ENCODE peak calls at places on chromosomes 7 and 10, in eight cellular contexts. P, W, S, N, G, X, Q and F are unnamed samples.

GRCh38 chr10:52918714-52919316 is 146.2 kb upstream of the MBL2 start:
- DNase-seq in P (no peak), W (no peak), S (no peak), N (no peak), G (no peak), X (no peak), Q (no peak), F (peak)

GRCh38 chr10:34585422-34586115 is 229.5 kb downstream of the PARD3 start:
- DNase-seq in P (no peak), W (no peak), S (no peak), N (no peak), G (no peak), X (no peak), Q (no peak), F (peak)

GRCh38 chr10:22133640-22134624 is 83.9 kb downstream of the EBLN1 start:
- DNase-seq in P (no peak), W (no peak), S (no peak), N (no peak), G (no peak), X (no peak), Q (no peak), F (peak)

GRCh38 chr10:69453759-69454158 is 2.5 kb downstream of the TSPAN15 start:
- DNase-seq in P (no peak), W (no peak), S (no peak), N (no peak), G (no peak), X (no peak), Q (no peak), F (no peak)

GRCh38 chr7:74709880-74710671 is 52.6 kb downstream of the GTF2I start:
- DNase-seq in P (no peak), W (no peak), S (no peak), N (no peak), G (no peak), X (peak), Q (no peak), F (peak)

GRCh38 chr10:9018161-9018843 is 963.8 kb downstream of the GATA3 start:
- DNase-seq in P (no peak), W (no peak), S (no peak), N (no peak), G (no peak), X (no peak), Q (no peak), F (no peak)

GRCh38 chr10:89238956-89239713 is 12.4 kb downstream of the LIPA start:
- DNase-seq in P (no peak), W (no peak), S (no peak), N (no peak), G (no peak), X (no peak), Q (no peak), F (peak)

GRCh38 chr10:58318346-58318745 is 16.5 kb upstream of the UBE2D1 start:
- DNase-seq in P (no peak), W (no peak), S (no peak), N (no peak), G (no peak), X (no peak), Q (no peak), F (no peak)

GRCh38 chr7:133676805-133677370 is 424.0 kb downstream of the EXOC4 start:
- DNase-seq in P (no peak), W (no peak), S (no peak), N (no peak), G (no peak), X (no peak), Q (no peak), F (no peak)

GRCh38 chr7:3370068-3370704 is 69.1 kb downstream of the SDK1 start:
- DNase-seq in P (no peak), W (no peak), S (no peak), N (peak), G (peak), X (no peak), Q (no peak), F (no peak)

GRCh38 chr7:131244259-131244852 is 83.3 kb upstream of the MKLN1 start:
- DNase-seq in P (no peak), W (no peak), S (peak), N (no peak), G (peak), X (no peak), Q (no peak), F (peak)

GRCh38 chr10:10460452-10460851 is 557.2 kb upstream of the CELF2 start:
- DNase-seq in P (no peak), W (no peak), S (no peak), N (no peak), G (no peak), X (no peak), Q (no peak), F (no peak)

GRCh38 chr7:43764807-43765491 is 6.5 kb downstream of the BLVRA start:
- DNase-seq in P (no peak), W (no peak), S (peak), N (no peak), G (no peak), X (no peak), Q (no peak), F (no peak)